ENCODE peak calls at places on chromosomes 6 and 20, in nine cellular contexts. T is endothelial cell; L is T-helper 2 cell; I is heart left ventricle; S is activated CD8-positive, alpha-beta memory T cell treated with anti-CD3 and anti-CD28 coated beads for 24 hours; E is M059J; M is iPS DF 6.9; G is central memory CD8-positive, alpha-beta T cell; A is GM13977. U is an unnamed sample.

GRCh38 chr6:3442444-3443220 is 14.2 kb downstream of the SLC22A23 start:
- DNase-seq in T (no peak), L (no peak), I (no peak), S (no peak), E (peak; percentile 92), M (no peak), G (no peak), A (no peak), U (no peak)

GRCh38 chr20:2820084-2820895 is 4.1 kb downstream of the TMEM239 start:
- DNase-seq in T (no peak), L (no peak), I (no peak), S (peak; percentile 50), E (peak; percentile 43), M (no peak), G (no peak), A (no peak), U (no peak)

GRCh38 chr20:59662856-59663512 is 58.6 kb downstream of the PHACTR3 start:
- DNase-seq in T (no peak), L (no peak), I (no peak), S (peak; percentile 19), E (no peak), M (no peak), G (no peak), A (no peak), U (no peak)

GRCh38 chr20:64069614-64070243 is 6.7 kb downstream of the TCEA2 start:
- DNase-seq in T (peak; percentile 75), L (no peak), I (no peak), S (no peak), E (no peak), M (no peak), G (no peak), A (peak; percentile 77), U (no peak)

GRCh38 chr6:26195924-26196845 is 109.0 kb downstream of the HFE start:
- DNase-seq in T (no peak), L (no peak), I (no peak), S (peak; percentile 69), E (peak; percentile 69), M (no peak), G (no peak), A (no peak), U (no peak)

GRCh38 chr20:60249436-60249835 is 291.2 kb downstream of the CDH26 start:
- DNase-seq in T (no peak), L (no peak), I (no peak), S (peak; percentile 26), E (peak; percentile 100), M (no peak), G (no peak), A (no peak), U (no peak)

GRCh38 chr6:219641-220198 is 72.6 kb upstream of the DUSP22 start:
- DNase-seq in T (no peak), L (no peak), I (peak; percentile 66), S (peak; percentile 59), E (peak; percentile 66), M (no peak), G (no peak), A (no peak), U (no peak)

GRCh38 chr6:41734666-41735426 is 562 bp downstream of the TFEB start:
- DNase-seq in T (peak; percentile 66), L (peak; percentile 53), I (peak; percentile 91), S (peak; percentile 87), E (peak; percentile 81), M (no peak), G (peak; percentile 51), A (peak; percentile 91), U (peak; percentile 58)

GRCh38 chr6:13918686-13919085 is 6.1 kb upstream of the RNF182 start:
- DNase-seq in T (no peak), L (no peak), I (no peak), S (no peak), E (no peak), M (no peak), G (no peak), A (no peak), U (no peak)

GRCh38 chr6:122798099-122798641 is 9.1 kb downstream of the SMPDL3A start:
- DNase-seq in T (no peak), L (no peak), I (no peak), S (no peak), E (peak; percentile 86), M (no peak), G (no peak), A (no peak), U (no peak)

GRCh38 chr6:77470983-77471382 is 7.7 kb upstream of the HTR1B start:
- DNase-seq in T (no peak), L (no peak), I (no peak), S (no peak), E (peak; percentile 69), M (no peak), G (no peak), A (no peak), U (no peak)

GRCh38 chr20:4170621-4171537 is 155.5 kb upstream of the RNF24 start:
- DNase-seq in T (no peak), L (no peak), I (no peak), S (no peak), E (peak; percentile 32), M (no peak), G (no peak), A (no peak), U (no peak)

GRCh38 chr6:65638047-65638831 is 68.8 kb downstream of the EYS start:
- DNase-seq in T (peak; percentile 45), L (no peak), I (no peak), S (no peak), E (peak; percentile 49), M (peak; percentile 25), G (no peak), A (no peak), U (no peak)

GRCh38 chr6:2940010-2940850 is 31.1 kb downstream of the SERPINB6 start:
- DNase-seq in T (no peak), L (no peak), I (no peak), S (peak; percentile 81), E (no peak), M (no peak), G (peak; percentile 81), A (peak; percentile 90), U (peak; percentile 31)

U was measured in stimulated activated CD8-positive, alpha-beta memory T cell treated with anti-CD3 and anti-CD28 coated beads, Interleukin-7, amount 100 ng/mL, for 1 hour.